ENCODE peak calls at places on chromosome 5, in five cellular contexts. D is GM13976; U is activated CD8-positive, alpha-beta memory T cell treated with anti-CD3 and anti-CD28 coated beads, Interleukin-2, amount 50 U/mL, for 4 hours; M is HEK293T; I is cardiac fibroblast. H is an unnamed sample.

GRCh38 chr5:71794061-71794695 is 75.1 kb downstream of the CARTPT start:
- DNase-seq in D (no peak), M (no peak), U (no peak), I (no peak), H (no peak)

GRCh38 chr5:65329266-65329665 is 152.5 kb downstream of the ADAMTS6 start:
- DNase-seq in M (no peak), U (no peak), D (no peak), I (peak), H (peak)

GRCh38 chr5:177509361-177509951 is at the start of gene DOK3:
- DNase-seq in U (no peak), D (peak), I (no peak), M (no peak), H (no peak)

GRCh38 chr5:11334404-11334803 is 569.8 kb downstream of the CTNND2 start:
- DNase-seq in U (no peak), D (no peak), M (no peak), I (no peak), H (no peak)

GRCh38 chr5:173823721-173824567 is 64.2 kb upstream of the CPEB4 start:
- DNase-seq in U (no peak), I (peak), D (no peak), M (no peak), H (peak)

GRCh38 chr5:80516826-80517225 is 28.9 kb downstream of the FAM151B start:
- DNase-seq in D (no peak), U (no peak), I (peak), M (peak), H (peak)

GRCh38 chr5:175470756-175471155 is 7.6 kb upstream of the SFXN1 start:
- DNase-seq in M (no peak), D (no peak), I (no peak), U (no peak), H (no peak)

GRCh38 chr5:95901676-95902646 is 59.7 kb downstream of the ELL2 start:
- DNase-seq in I (peak), U (no peak), D (no peak), M (no peak), H (peak)

GRCh38 chr5:34806532-34806931 is 32.4 kb upstream of the TTC23L start:
- DNase-seq in M (no peak), D (no peak), I (no peak), U (no peak), H (no peak)

GRCh38 chr5:90170231-90170630 is 239.3 kb downstream of the CETN3 start:
- DNase-seq in U (no peak), M (no peak), I (no peak), D (no peak), H (no peak)

GRCh38 chr5:132815454-132815853 is 2.4 kb downstream of the SOWAHA start:
- DNase-seq in U (no peak), D (no peak), I (peak), M (no peak), H (peak)

GRCh38 chr5:174785120-174785680 is 60.8 kb downstream of the MSX2 start:
- DNase-seq in I (no peak), D (no peak), M (no peak), U (no peak), H (no peak)

GRCh38 chr5:38540348-38540747 is 16.1 kb downstream of the LIFR start:
- DNase-seq in U (no peak), M (no peak), I (no peak), D (no peak), H (no peak)

GRCh38 chr5:87944553-87945320 is 323.9 kb downstream of the TMEM161B start:
- DNase-seq in I (no peak), D (no peak), U (no peak), M (peak), H (peak)

GRCh38 chr5:141507387-141508091 is 18.7 kb downstream of the PCDHGC5 start:
- DNase-seq in I (peak), U (no peak), M (no peak), D (no peak), H (peak)

GRCh38 chr5:108028411-108028810 is 353.5 kb downstream of the FBXL17 start:
- DNase-seq in M (no peak), I (peak), U (no peak), D (no peak), H (peak)

GRCh38 chr5:91850031-91850430 is 466.9 kb upstream of the ARRDC3 start:
- DNase-seq in I (no peak), M (no peak), U (no peak), D (no peak), H (peak)

GRCh38 chr5:74641014-74641777 is 668 bp upstream of the ENC1 start:
- DNase-seq in D (peak), U (peak), I (peak), M (peak), H (peak)

GRCh38 chr5:68068204-68068603 is 147.4 kb upstream of the PIK3R1 start:
- DNase-seq in U (no peak), I (peak), M (no peak), D (no peak), H (no peak)

GRCh38 chr5:122184676-122185255 is 55.4 kb downstream of the ZNF474 start:
- DNase-seq in D (no peak), U (no peak), I (no peak), M (no peak), H (no peak)